ENCODE peak calls at places on chromosomes 16 and 17, in nine cellular contexts. S, V, O, Z, J, A, B, U and Q are unnamed samples. For H3K4me1, the result is how much of the 10 kb centered on the place peaks cover.

GRCh38 chr17:27290916-27291598 is 2.9 kb upstream of the WSB1 start:
- DNase-seq in O (no peak), S (no peak), J (no peak), B (no peak), U (no peak), Z (no peak), A (no peak), V (no peak), Q (no peak)

GRCh38 chr17:29514792-29515191 is 52.0 kb downstream of the ABHD15 start:
- DNase-seq in U (no peak), V (no peak), B (no peak), A (no peak), Z (peak), S (no peak), O (no peak), J (no peak), Q (no peak)

GRCh38 chr17:69287168-69287567 is 39.8 kb downstream of the ABCA5 start:
- DNase-seq in V (no peak), B (no peak), S (no peak), A (no peak), O (no peak), J (no peak), U (no peak), Z (no peak), Q (no peak)

GRCh38 chr17:74526681-74527080 is 4.6 kb downstream of the CD300LB start:
- DNase-seq in J (no peak), B (no peak), Z (no peak), O (no peak), S (no peak), V (no peak), U (no peak), A (no peak), Q (no peak)

GRCh38 chr17:7413346-7413985 is 5.8 kb downstream of the NLGN2 start:
- DNase-seq in U (no peak), V (no peak), J (no peak), B (no peak), S (no peak), Z (no peak), O (no peak), A (no peak), Q (no peak)

GRCh38 chr17:73575470-73576235 is 68.6 kb downstream of the SDK2 start:
- DNase-seq in V (no peak), U (no peak), J (no peak), B (no peak), Z (no peak), O (no peak), A (no peak), S (no peak), Q (peak)

GRCh38 chr17:7523033-7523432 is 25.8 kb upstream of the TNFSF12 start:
- DNase-seq in A (no peak), U (no peak), Z (no peak), B (peak), O (peak), V (peak), S (peak), J (peak), Q (no peak)

GRCh38 chr16:71367243-71367976 is 8.9 kb downstream of the CALB2 start:
- DNase-seq in J (peak), U (peak), O (peak), A (no peak), B (peak), S (peak), Z (peak), V (no peak), Q (no peak)

GRCh38 chr17:75950421-75950820 is 9.6 kb upstream of the FBF1 start:
- DNase-seq in V (no peak), A (no peak), Z (no peak), U (no peak), J (no peak), S (no peak), B (no peak), O (no peak), Q (no peak)

GRCh38 chr17:42530952-42531454 is 5.0 kb upstream of the NAGLU start:
- DNase-seq in A (no peak), O (no peak), Z (peak), B (no peak), V (no peak), J (no peak), S (no peak), U (peak), Q (no peak)
- H3K27ac ChIP-seq in A (peak), O (peak), Z (peak), B (peak), V (peak), J (peak), S (no peak), U (peak), Q (peak)

GRCh38 chr16:59148756-59149155 is 414.6 kb upstream of the GOT2 start:
- DNase-seq in U (no peak), J (no peak), A (no peak), S (no peak), B (no peak), O (no peak), Z (no peak), V (no peak), Q (no peak)
- TF ChIP-seq CTCF in U (no peak), J (no peak), A (no peak), S (no peak), B (no peak), O (no peak), Z (no peak), V (no peak), Q (no peak)

GRCh38 chr16:20940864-20941634 is 40.5 kb downstream of the LYRM1 start:
- DNase-seq in Z (no peak), S (no peak), B (no peak), J (no peak), U (no peak), O (no peak), V (no peak), A (no peak), Q (no peak)
- H3K4me1 ChIP-seq in Z (under half), S (under half), B (under half), J (under half), U (under half), O (under half), V (under half), A (under half), Q (under half)

GRCh38 chr17:67568961-67569360 is 148.8 kb upstream of the NOL11 start:
- DNase-seq in O (no peak), Z (no peak), V (no peak), J (peak), S (no peak), U (no peak), A (peak), B (no peak), Q (no peak)
- H3K27ac ChIP-seq in O (no peak), Z (no peak), V (no peak), J (no peak), S (no peak), U (no peak), A (no peak), B (no peak), Q (no peak)

DNA sequence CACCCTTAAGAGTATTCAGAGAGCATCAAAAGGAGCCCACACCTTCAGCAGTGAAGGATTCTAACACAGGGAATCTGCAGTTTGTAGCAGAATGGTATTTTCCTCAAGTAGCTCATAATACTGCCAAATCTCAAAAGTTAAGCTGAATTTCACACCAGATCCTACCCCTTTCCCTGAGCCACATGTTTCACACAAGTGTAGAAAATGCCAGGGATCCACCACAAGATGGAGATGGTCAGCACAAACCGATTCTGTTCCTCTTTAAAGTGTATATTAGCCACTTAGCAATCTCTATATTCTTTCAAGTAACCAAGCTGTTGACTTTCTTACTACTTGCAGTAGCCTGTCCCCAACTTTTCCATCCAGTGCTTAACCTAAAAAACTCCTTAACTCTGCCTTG is 13.2 kb downstream of the GINS2 start:
- DNase-seq in V (no peak), O (no peak), Z (no peak), A (no peak), U (no peak), B (no peak), J (peak), S (no peak), Q (no peak)
- TF ChIP-seq CTCF in V (no peak), O (no peak), Z (peak), A (no peak), U (peak), B (no peak), J (peak), S (peak), Q (peak)

GRCh38 chr17:18322522-18322921 is 7.4 kb downstream of the SMCR8 start:
- DNase-seq in A (peak), J (no peak), U (no peak), O (no peak), V (no peak), S (no peak), Z (no peak), B (no peak), Q (no peak)
- H3K4me1 ChIP-seq in A (under half), J (under half), U (under half), O (under half), V (under half), S (under half), Z (under half), B (half or more), Q (under half)

GRCh38 chr16:69318177-69318910 is 7.2 kb downstream of the VPS4A start:
- DNase-seq in O (no peak), Z (peak), S (no peak), A (no peak), B (no peak), U (no peak), J (no peak), V (no peak), Q (no peak)
- H3K27ac ChIP-seq in O (no peak), Z (peak), S (no peak), A (no peak), B (no peak), U (peak), J (no peak), V (no peak), Q (no peak)

DNA sequence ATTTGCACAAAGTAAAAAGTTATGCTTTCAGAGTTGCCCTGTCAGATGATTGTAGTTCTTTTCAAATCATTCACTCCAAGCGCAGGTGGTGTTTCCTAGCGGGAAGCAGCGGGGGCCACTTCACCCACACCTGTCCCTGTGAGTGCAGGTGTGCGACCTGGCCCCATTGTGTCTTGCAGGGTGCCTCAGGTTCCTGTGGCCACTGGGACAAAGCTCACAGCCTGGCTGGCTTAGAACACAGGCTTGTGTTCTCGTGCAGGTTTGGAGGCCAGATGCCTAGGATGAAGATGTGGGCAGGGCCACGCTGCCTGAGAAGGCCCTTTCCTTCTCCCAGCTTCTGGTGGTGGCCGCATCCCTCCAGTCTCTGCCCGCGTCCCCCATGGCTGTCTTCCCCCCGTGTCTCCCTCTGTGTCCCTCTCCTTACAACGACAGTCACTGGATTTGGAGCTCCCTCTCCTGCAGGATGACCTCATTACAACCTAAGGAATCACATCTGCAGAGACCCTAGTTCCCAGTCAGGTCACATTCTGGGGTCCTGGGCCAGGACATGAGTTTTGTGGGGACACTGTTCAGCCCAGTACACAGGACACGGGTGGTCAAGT is 90.5 kb downstream of the NPIPB11 start:
- DNase-seq in S (peak), J (peak), A (peak), B (no peak), U (no peak), O (no peak), V (no peak), Z (no peak), Q (no peak)
- TF ChIP-seq CTCF in S (peak), J (peak), A (no peak), B (no peak), U (no peak), O (no peak), V (peak), Z (peak), Q (peak)

GRCh38 chr17:59828478-59828760 is 64.3 kb downstream of the TUBD1 start:
- DNase-seq in S (no peak), O (no peak), V (no peak), Z (no peak), J (no peak), A (no peak), B (no peak), U (no peak), Q (no peak)

GRCh38 chr17:59827721-59828477 is 64.8 kb downstream of the TUBD1 start:
- DNase-seq in B (no peak), O (no peak), S (no peak), V (no peak), J (no peak), U (no peak), A (no peak), Z (no peak), Q (no peak)

GRCh38 chr17:59830846-59831486 is 61.8 kb downstream of the TUBD1 start:
- DNase-seq in B (no peak), O (no peak), V (no peak), J (no peak), U (no peak), A (no peak), S (no peak), Z (no peak), Q (no peak)

GRCh38 chr17:59830007-59830630 is 62.6 kb downstream of the TUBD1 start:
- DNase-seq in O (no peak), S (no peak), V (no peak), A (no peak), B (no peak), Z (no peak), U (peak), J (no peak), Q (no peak)

DNA sequence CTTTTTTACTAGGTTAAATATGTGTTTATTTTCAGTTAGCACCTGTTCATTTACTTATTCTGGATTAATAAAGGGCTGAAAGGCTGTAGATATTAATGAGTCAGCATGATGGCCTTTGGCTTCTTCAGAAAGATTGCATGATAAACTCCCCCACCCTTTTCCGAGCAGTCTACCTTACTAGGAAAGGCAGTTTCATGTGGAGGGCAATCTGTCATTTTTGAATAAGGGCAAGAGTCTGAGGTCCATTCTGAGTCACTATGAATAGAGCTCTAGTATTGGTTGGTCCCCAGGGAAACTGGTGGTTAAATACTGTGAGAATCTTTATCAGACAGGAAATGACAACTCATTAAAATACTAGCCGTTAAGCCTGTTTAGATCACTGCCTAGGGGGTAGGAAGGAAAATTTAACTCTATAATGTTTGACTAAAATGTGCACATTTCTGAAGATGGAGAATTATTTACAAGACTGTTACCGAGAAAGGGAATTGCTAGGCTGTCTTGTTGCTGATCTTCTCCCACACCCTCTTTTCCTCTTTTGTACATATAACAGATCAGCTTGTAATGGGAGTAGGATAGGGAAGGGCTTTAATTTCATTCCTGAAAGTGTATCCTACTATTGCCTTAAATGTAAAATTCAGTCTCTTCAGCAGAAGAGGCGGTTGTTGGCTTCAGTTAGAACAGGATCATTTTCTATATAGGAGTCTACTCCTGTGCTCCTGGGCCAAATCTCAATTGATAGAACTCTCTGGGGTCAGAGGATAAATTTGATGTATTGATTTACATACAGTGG is 63.3 kb downstream of the TUBD1 start:
- DNase-seq in O (no peak), A (no peak), B (no peak), V (no peak), J (peak), S (no peak), U (no peak), Z (no peak), Q (no peak)
- H3K4me1 ChIP-seq in O (half or more), A (under half), B (half or more), V (under half), J (half or more), S (under half), U (under half), Z (half or more), Q (under half)

GRCh38 chr17:1785925-1786324 is 24.1 kb downstream of the SERPINF1 start:
- DNase-seq in U (no peak), A (no peak), O (no peak), V (no peak), J (no peak), Z (no peak), S (no peak), B (no peak), Q (no peak)
- H3K27ac ChIP-seq in U (peak), A (peak), O (peak), V (peak), J (no peak), Z (peak), S (no peak), B (peak), Q (no peak)